ENCODE peak calls at places on chromosomes 2 and 18, in four cellular contexts. Z, W, F and M are unnamed samples.

GRCh38 chr18:53911200-53911599 is 313.3 kb downstream of the MBD2 start:
- DNase-seq in Z (no peak), W (no peak), F (no peak), M (no peak)

GRCh38 chr2:54673501-54673998 is 49.9 kb upstream of the EML6 start:
- DNase-seq in Z (no peak), W (no peak), F (no peak), M (no peak)

GRCh38 chr18:44153976-44154375 is 526.7 kb upstream of the SETBP1 start:
- DNase-seq in Z (no peak), W (no peak), F (no peak), M (no peak)

GRCh38 chr2:100260712-100261620 is 61.3 kb downstream of the LONRF2 start:
- DNase-seq in Z (no peak), W (peak), F (peak), M (peak)

GRCh38 chr2:148362144-148362796 is 282.3 kb upstream of the EPC2 start:
- DNase-seq in Z (no peak), W (no peak), F (peak), M (no peak)

GRCh38 chr2:225668606-225669266 is 269.2 kb downstream of the NYAP2 start:
- DNase-seq in Z (peak), W (peak), F (peak), M (peak)

GRCh38 chr2:173991857-173992588 is 26.9 kb upstream of the SP3 start:
- DNase-seq in Z (no peak), W (no peak), F (no peak), M (no peak)

GRCh38 chr2:207458582-207458981 is 71.2 kb upstream of the CREB1 start:
- DNase-seq in Z (no peak), W (no peak), F (no peak), M (no peak)

GRCh38 chr2:43086451-43087221 is 139.8 kb downstream of the ZFP36L2 start:
- DNase-seq in Z (no peak), W (no peak), F (peak), M (no peak)

GRCh38 chr2:70403267-70404053 is 101.6 kb upstream of the FAM136A start:
- DNase-seq in Z (no peak), W (peak), F (peak), M (no peak)

GRCh38 chr2:39796130-39796529 is 17.1 kb upstream of the THUMPD2 start:
- DNase-seq in Z (no peak), W (no peak), F (no peak), M (no peak)

GRCh38 chr18:43671431-43671830 is 394.1 kb upstream of the SYT4 start:
- DNase-seq in Z (no peak), W (no peak), F (no peak), M (no peak)

DNA sequence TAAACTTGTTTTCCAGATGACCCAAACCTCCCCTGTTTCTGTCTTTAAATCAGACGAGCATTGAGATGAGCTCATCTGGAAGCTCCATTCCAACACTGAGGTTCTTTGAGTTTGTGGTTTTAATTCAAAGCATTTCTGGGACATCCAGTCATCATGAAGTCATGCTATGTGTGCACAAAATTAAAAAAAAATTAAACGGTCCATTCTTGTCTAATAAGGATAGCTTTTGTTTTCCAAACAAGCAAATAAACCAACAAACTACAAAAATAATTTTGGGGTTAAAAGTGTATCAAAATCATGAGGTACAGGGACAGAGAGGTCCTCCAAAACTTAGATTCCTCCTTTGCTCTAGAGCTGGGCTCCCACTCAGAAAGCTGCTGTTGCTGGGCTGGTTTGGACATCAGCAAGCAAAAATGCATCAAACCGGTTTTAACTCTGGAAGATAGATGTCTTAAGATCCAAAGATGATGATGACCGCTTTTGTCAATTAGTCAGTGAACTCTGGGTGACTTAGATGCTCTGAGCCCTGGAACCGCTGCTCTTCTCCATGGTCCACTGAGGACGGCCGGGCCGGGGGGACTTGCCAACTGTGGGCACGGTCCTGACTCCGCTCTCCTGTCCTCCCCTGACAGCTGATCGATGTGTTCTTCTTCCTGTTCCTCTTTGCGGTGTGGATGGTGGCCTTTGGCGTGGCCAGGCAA is 65.4 kb downstream of the TRPM8 start:
- DNase-seq in Z (no peak), W (no peak), F (peak), M (no peak)
- TF ChIP-seq FOXK2 in Z (no peak), W (no peak), F (no peak), M (no peak)

GRCh38 chr18:30889582-30890301 is 152.8 kb downstream of the DSC3 start:
- DNase-seq in Z (no peak), W (peak), F (no peak), M (peak)
- TF ChIP-seq FOXK2 in Z (no peak), W (no peak), F (no peak), M (no peak)

DNA sequence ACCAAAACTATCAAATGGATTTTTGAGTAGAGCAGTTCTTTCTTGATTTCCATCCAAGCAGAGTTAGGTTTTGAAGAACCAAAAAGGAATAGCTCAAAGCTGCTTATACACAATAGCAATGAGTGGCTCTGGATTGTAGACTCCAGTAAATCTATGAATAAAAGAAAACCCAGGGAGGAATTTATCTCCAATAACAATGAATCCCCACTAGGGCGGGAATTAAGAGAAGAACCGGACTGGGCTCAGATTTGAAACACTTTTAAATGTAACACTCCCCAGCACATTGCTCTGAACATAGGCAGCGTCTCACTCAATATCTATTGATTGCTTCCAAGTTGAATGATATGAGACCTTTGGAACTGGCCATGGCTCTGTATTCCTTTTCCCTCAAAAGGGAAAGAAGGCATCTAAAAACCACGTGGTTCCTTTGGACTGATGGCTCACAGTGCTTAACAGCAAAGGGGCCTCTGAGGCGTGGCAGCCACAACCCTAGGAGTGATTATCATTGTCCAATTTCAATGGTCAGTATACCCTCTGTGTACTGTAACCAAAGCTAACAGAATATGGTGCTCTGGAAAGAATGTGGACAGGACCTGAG is 68.2 kb downstream of the SPRED2 start:
- DNase-seq in Z (no peak), W (peak), F (no peak), M (no peak)
- TF ChIP-seq FOXK2 in Z (no peak), W (no peak), F (no peak), M (no peak)

DNA sequence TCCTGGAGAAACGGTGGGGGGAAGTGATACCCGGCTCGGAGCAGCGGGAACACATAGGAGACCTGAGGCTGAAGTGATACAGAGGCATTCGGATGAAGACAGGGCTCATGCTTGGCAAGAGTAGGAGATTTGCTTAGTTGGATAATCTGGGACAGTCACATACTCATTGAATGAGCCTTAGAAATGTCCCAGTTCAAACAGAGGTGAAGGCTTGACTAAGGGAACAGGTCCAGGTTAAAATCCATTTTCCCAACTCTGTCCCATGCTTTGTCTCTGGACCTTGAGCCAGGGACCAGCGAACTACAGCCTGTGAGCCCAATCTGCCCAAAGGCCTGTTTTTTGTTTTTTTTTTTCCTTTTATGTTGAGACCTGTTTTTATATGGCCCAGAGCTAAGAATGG is 1.3 kb downstream of the UGT1A6 start:
- DNase-seq in Z (no peak), W (no peak), F (no peak), M (no peak)
- TF ChIP-seq FOXK2 in Z (no peak), W (no peak), F (no peak), M (no peak)

GRCh38 chr18:10194592-10194991 is 259.8 kb upstream of the APCDD1 start:
- DNase-seq in Z (no peak), W (no peak), F (no peak), M (peak)

GRCh38 chr18:10195529-10195928 is 258.9 kb upstream of the APCDD1 start:
- DNase-seq in Z (no peak), W (no peak), F (no peak), M (no peak)

GRCh38 chr18:10193446-10193845 is 261.0 kb upstream of the APCDD1 start:
- DNase-seq in Z (no peak), W (no peak), F (no peak), M (no peak)

GRCh38 chr18:10188971-10189810 is 265.2 kb upstream of the APCDD1 start:
- DNase-seq in Z (no peak), W (no peak), F (no peak), M (no peak)

GRCh38 chr18:10190564-10190963 is 263.9 kb upstream of the APCDD1 start:
- DNase-seq in Z (no peak), W (no peak), F (no peak), M (no peak)
- TF ChIP-seq FOXK2 in Z (no peak), W (no peak), F (no peak), M (no peak)